ENCODE peak calls at places on chromosomes 6 and 20, in ten cellular contexts. S is CD4-positive, CD25-positive, alpha-beta regulatory T cell; L is WERI-Rb-1; X is GM20000; Q is KG1; K is mesothelial cell of epicardium; C is stimulated activated CD8-positive, alpha-beta memory T cell treated with anti-CD3 and anti-CD28 coated beads, Interleukin-2, amount 100 ng/mL, for 48 hours; P is NCI-H2081; B is SHP77; D is activated gamma-delta T cell treated with Interleukin-2 at 50 U/mL for 16 hours. G is an unnamed sample.

GRCh38 chr6:146472918-146473317 is 70.7 kb upstream of the RAB32 start:
- DNase-seq in Q (no peak), D (no peak), B (no peak), L (no peak), C (no peak), P (no peak), S (no peak), X (no peak), K (no peak), G (no peak)

GRCh38 chr6:159513914-159514313 is 179.1 kb downstream of the SOD2 start:
- DNase-seq in D (no peak), B (no peak), Q (no peak), X (no peak), L (no peak), C (no peak), P (no peak), S (no peak), K (no peak), G (no peak)

GRCh38 chr6:63049216-63049615 is 162.1 kb upstream of the FKBP1C start:
- DNase-seq in D (no peak), S (no peak), C (no peak), L (no peak), Q (no peak), X (no peak), K (no peak), B (no peak), P (no peak), G (no peak)

GRCh38 chr20:45037050-45037449 is 63.9 kb downstream of the KCNS1 start:
- DNase-seq in B (no peak), K (no peak), S (no peak), Q (no peak), L (no peak), C (no peak), X (no peak), P (no peak), D (no peak), G (no peak)

GRCh38 chr6:14786455-14786854 is 459.4 kb upstream of the JARID2 start:
- DNase-seq in B (no peak), L (no peak), D (no peak), K (no peak), S (no peak), Q (no peak), C (no peak), P (no peak), X (no peak), G (no peak)

GRCh38 chr6:75267461-75267860 is 17.1 kb downstream of the TMEM30A start:
- DNase-seq in X (no peak), P (no peak), S (no peak), K (no peak), D (no peak), L (no peak), C (no peak), Q (no peak), B (no peak), G (no peak)

GRCh38 chr20:38840053-38840893 is 34.8 kb downstream of the PPP1R16B start:
- DNase-seq in D (peak), C (no peak), Q (no peak), X (no peak), S (no peak), P (no peak), K (no peak), L (no peak), B (no peak), G (no peak)

GRCh38 chr6:164106345-164106769 is 691.8 kb downstream of the QKI start:
- DNase-seq in K (no peak), P (no peak), X (no peak), B (no peak), Q (no peak), D (no peak), S (no peak), C (no peak), L (peak), G (no peak)

GRCh38 chr20:35607003-35607735 is 8.5 kb upstream of the SPAG4 start:
- DNase-seq in C (no peak), K (no peak), L (no peak), P (no peak), B (no peak), S (no peak), X (no peak), D (no peak), Q (no peak), G (no peak)

GRCh38 chr6:11710221-11710836 is 68.3 kb downstream of the ADTRP start:
- DNase-seq in S (peak), P (no peak), L (no peak), X (no peak), B (no peak), C (no peak), D (no peak), Q (no peak), K (no peak), G (no peak)

GRCh38 chr20:3195607-3196230 is 8.8 kb downstream of the DDRGK1 start:
- DNase-seq in X (no peak), Q (no peak), B (no peak), L (no peak), S (no peak), D (no peak), C (no peak), K (no peak), P (no peak), G (no peak)

GRCh38 chr20:63101781-63102719 is 95.3 kb upstream of the BHLHE23 start:
- DNase-seq in X (peak), L (peak), Q (no peak), C (peak), P (peak), K (no peak), B (peak), S (peak), D (peak), G (peak)

GRCh38 chr6:43278524-43279078 is 19.5 kb upstream of the SLC22A7 start:
- DNase-seq in K (no peak), C (no peak), X (no peak), S (no peak), B (no peak), L (no peak), Q (no peak), D (no peak), P (no peak), G (no peak)

GRCh38 chr20:40663991-40664880 is 24.8 kb downstream of the MAFB start:
- DNase-seq in D (no peak), L (no peak), B (no peak), Q (no peak), P (no peak), S (no peak), C (no peak), X (no peak), K (no peak), G (no peak)

GRCh38 chr6:93817937-93818336 is 398.6 kb upstream of the EPHA7 start:
- DNase-seq in K (no peak), C (no peak), Q (no peak), S (no peak), P (no peak), D (no peak), B (no peak), X (no peak), L (no peak), G (no peak)

GRCh38 chr6:143325379-143326140 is 124.9 kb downstream of the ADAT2 start:
- DNase-seq in C (no peak), P (no peak), L (no peak), D (no peak), S (no peak), Q (no peak), B (no peak), K (no peak), X (no peak), G (no peak)

GRCh38 chr6:106973018-106973840 is 1.3 kb downstream of the CD24 start:
- DNase-seq in B (no peak), K (peak), D (no peak), X (peak), P (peak), S (no peak), L (peak), Q (no peak), C (no peak), G (no peak)

GRCh38 chr6:29981211-29981812 is 39.0 kb downstream of the HLA-A start:
- DNase-seq in S (no peak), C (no peak), L (no peak), Q (no peak), B (no peak), K (no peak), X (no peak), D (no peak), P (no peak), G (no peak)

GRCh38 chr6:148203970-148204369 is 138.7 kb upstream of the SASH1 start:
- DNase-seq in B (peak), K (no peak), D (peak), L (no peak), X (peak), S (peak), P (no peak), Q (peak), C (peak), G (no peak)

GRCh38 chr6:9252784-9253183 is 817.4 kb upstream of the SLC35B3 start:
- DNase-seq in B (peak), D (no peak), S (no peak), P (peak), X (no peak), L (peak), C (no peak), Q (no peak), K (no peak), G (no peak)

GRCh38 chr6:34055223-34055933 is 90.5 kb downstream of the GRM4 start:
- DNase-seq in S (peak), X (peak), Q (peak), B (peak), K (peak), P (peak), D (peak), C (peak), L (peak), G (no peak)

GRCh38 chr20:56200456-56200855 is 48.1 kb upstream of the MC3R start:
- DNase-seq in P (no peak), K (no peak), C (no peak), B (no peak), D (no peak), Q (no peak), S (no peak), X (no peak), L (no peak), G (no peak)

GRCh38 chr20:32470940-32471339 is 112.8 kb downstream of the ASXL1 start:
- DNase-seq in S (no peak), D (no peak), B (no peak), L (no peak), C (no peak), X (no peak), K (peak), Q (no peak), P (no peak), G (no peak)

GRCh38 chr20:37564388-37565133 is 36.9 kb upstream of the BLCAP start:
- DNase-seq in X (peak), S (peak), K (peak), L (peak), B (peak), P (peak), Q (peak), D (no peak), C (peak), G (peak)

GRCh38 chr20:4795394-4795793 is 73.7 kb downstream of the PRND start:
- DNase-seq in X (peak), D (peak), C (no peak), B (no peak), S (no peak), K (no peak), L (no peak), P (no peak), Q (no peak), G (no peak)

GRCh38 chr20:43939762-43940121 is 25.1 kb downstream of the TOX2 start:
- DNase-seq in D (no peak), B (no peak), K (no peak), L (no peak), S (no peak), Q (no peak), C (no peak), P (no peak), X (no peak), G (no peak)

GRCh38 chr6:2763876-2764540 is 1.2 kb upstream of the WRNIP1 start:
- DNase-seq in P (no peak), L (no peak), X (no peak), B (peak), C (no peak), Q (no peak), S (no peak), D (no peak), K (no peak), G (no peak)

GRCh38 chr6:33075568-33076405 is at the start of gene HLA-DPB1:
- DNase-seq in X (peak), C (no peak), B (peak), L (no peak), S (peak), Q (peak), D (no peak), K (no peak), P (peak), G (no peak)

GRCh38 chr6:84633771-84634170 is 130.6 kb downstream of the TBX18 start:
- DNase-seq in L (no peak), K (no peak), P (no peak), Q (no peak), B (no peak), S (no peak), X (no peak), C (no peak), D (no peak), G (no peak)

GRCh38 chr20:5829241-5829809 is 79.1 kb downstream of the SHLD1 start:
- DNase-seq in C (no peak), Q (no peak), X (no peak), S (no peak), K (no peak), B (no peak), P (no peak), L (no peak), D (no peak), G (no peak)

GRCh38 chr6:98260382-98260781 is 574.0 kb upstream of the POU3F2 start:
- DNase-seq in K (no peak), P (no peak), B (no peak), S (no peak), L (no peak), Q (no peak), C (no peak), D (no peak), X (no peak), G (no peak)

GRCh38 chr6:45617441-45617840 is 239.7 kb upstream of the SUPT3H start:
- DNase-seq in S (no peak), C (no peak), B (no peak), K (no peak), D (no peak), P (no peak), X (no peak), Q (no peak), L (no peak), G (no peak)

GRCh38 chr20:2738734-2739398 is 46.3 kb downstream of the EBF4 start:
- DNase-seq in P (no peak), B (no peak), K (no peak), D (no peak), S (no peak), C (no peak), L (no peak), X (no peak), Q (no peak), G (no peak)